ENCODE peak calls at places on chromosomes 3 and 15, in nine cellular contexts. E is left ventricle myocardium superior; W is psoas muscle; M is T1000; A is omental fat pad; K is HepG2; H is stimulated activated CD8-positive, alpha-beta memory T cell treated with anti-CD3 and anti-CD28 coated beads, Interleukin-12 subunit alpha, Interleukin-12 subunit beta, amount 100 ng/mL, for 1 hour; F is colonic mucosa; T is GM04504. J is an unnamed sample.

GRCh38 chr3:55488398-55489055 is 1.4 kb upstream of the WNT5A start:
- DNase-seq in E (peak), W (peak), M (peak), A (no peak), K (no peak), H (no peak), F (peak), T (peak), J (no peak)

GRCh38 chr3:17424137-17424536 is 318.3 kb downstream of the TBC1D5 start:
- DNase-seq in E (peak), W (no peak), M (no peak), A (no peak), K (no peak), H (no peak), F (no peak), T (no peak), J (no peak)

GRCh38 chr3:43515970-43516369 is 105.8 kb downstream of the ANO10 start:
- DNase-seq in E (no peak), W (no peak), M (no peak), A (no peak), K (no peak), H (no peak), F (no peak), T (no peak), J (no peak)

GRCh38 chr3:57006949-57007419 is 53.5 kb upstream of the SPATA12 start:
- DNase-seq in E (no peak), W (no peak), M (no peak), A (no peak), K (no peak), H (no peak), F (no peak), T (no peak), J (no peak)

GRCh38 chr3:188937389-188937788 is 234.4 kb upstream of the TPRG1 start:
- DNase-seq in E (no peak), W (no peak), M (no peak), A (no peak), K (no peak), H (no peak), F (no peak), T (no peak), J (peak)

GRCh38 chr3:81732642-81733041 is 28.8 kb downstream of the GBE1 start:
- DNase-seq in E (no peak), W (no peak), M (no peak), A (no peak), K (no peak), H (no peak), F (no peak), T (no peak), J (peak)

GRCh38 chr3:71868891-71869290 is 83.9 kb upstream of the PROK2 start:
- DNase-seq in E (no peak), W (no peak), M (no peak), A (no peak), K (no peak), H (no peak), F (no peak), T (no peak), J (no peak)

GRCh38 chr15:74598126-74598842 is 17.4 kb upstream of the CLK3 start:
- DNase-seq in E (peak), W (peak), M (peak), A (peak), K (peak), H (peak), F (peak), T (peak), J (no peak)

GRCh38 chr15:42046597-42046996 is 25.8 kb upstream of the PLA2G4E start:
- DNase-seq in E (no peak), W (no peak), M (no peak), A (no peak), K (peak), H (no peak), F (no peak), T (no peak), J (no peak)

GRCh38 chr15:67110958-67111864 is 45.8 kb downstream of the SMAD3 start:
- DNase-seq in E (no peak), W (no peak), M (no peak), A (no peak), K (no peak), H (no peak), F (no peak), T (no peak), J (no peak)

GRCh38 chr3:12370758-12371157 is 81.9 kb downstream of the PPARG start:
- DNase-seq in E (no peak), W (no peak), M (no peak), A (no peak), K (peak), H (no peak), F (peak), T (no peak), J (no peak)

GRCh38 chr3:14829811-14830210 is 11.0 kb downstream of the FGD5 start:
- DNase-seq in E (no peak), W (no peak), M (no peak), A (no peak), K (no peak), H (no peak), F (no peak), T (no peak), J (no peak)

GRCh38 chr15:63291507-63291906 is 14.1 kb downstream of the APH1B start:
- DNase-seq in E (no peak), W (no peak), M (no peak), A (no peak), K (no peak), H (no peak), F (no peak), T (peak), J (no peak)

GRCh38 chr15:42159381-42160015 is 3.1 kb upstream of the PLA2G4F start:
- DNase-seq in E (peak), W (peak), M (no peak), A (no peak), K (no peak), H (no peak), F (no peak), T (no peak), J (no peak)

GRCh38 chr3:188170461-188171459 is 16.8 kb downstream of the LPP start:
- DNase-seq in E (no peak), W (no peak), M (no peak), A (no peak), K (peak), H (no peak), F (peak), T (no peak), J (no peak)

GRCh38 chr3:52355526-52355925 is 39.4 kb downstream of the DNAH1 start:
- DNase-seq in E (peak), W (peak), M (no peak), A (no peak), K (no peak), H (no peak), F (no peak), T (no peak), J (no peak)

GRCh38 chr15:41291065-41291631 is 41.2 kb downstream of the OIP5 start:
- DNase-seq in E (no peak), W (no peak), M (no peak), A (no peak), K (no peak), H (no peak), F (no peak), T (no peak), J (no peak)